ENCODE peak calls at places on chromosomes 13 and 19, in four cellular contexts. E is activated B cell treated with CpG ODN at 0.5 μM for 24 hours, M is fibroblast of lung, S is Kasumi-1. O is an unnamed sample.

GRCh38 chr13:79395881-79396280 is 10.2 kb downstream of the RBM26 start:
- DNase-seq in E (no peak), S (no peak), M (no peak), O (no peak)

GRCh38 chr19:5255602-5256231 is 84.9 kb downstream of the PTPRS start:
- DNase-seq in E (no peak), M (no peak), S (no peak), O (no peak)

GRCh38 chr19:13610042-13610691 is 103.9 kb upstream of the CACNA1A start:
- DNase-seq in M (no peak), S (no peak), E (no peak), O (peak)

GRCh38 chr13:74870865-74871264 is 611.1 kb downstream of the TBC1D4 start:
- DNase-seq in M (peak), E (no peak), S (no peak), O (no peak)

GRCh38 chr13:65417953-65418352 is 1812.2 kb downstream of the PCDH9 start:
- DNase-seq in S (no peak), E (no peak), M (peak), O (no peak)

GRCh38 chr19:33125929-33126388 is 6.0 kb upstream of the WDR88 start:
- DNase-seq in S (peak), E (peak), M (peak), O (peak)

GRCh38 chr13:44013666-44014291 is 134.1 kb downstream of the LACC1 start:
- DNase-seq in M (peak), S (no peak), E (no peak), O (no peak)

GRCh38 chr13:83538636-83539035 is 343.6 kb downstream of the SLITRK1 start:
- DNase-seq in E (no peak), S (no peak), M (no peak), O (no peak)

GRCh38 chr13:76885203-76886004 is 801 bp downstream of the KCTD12 start:
- DNase-seq in S (peak), M (peak), E (peak), O (peak)

GRCh38 chr13:80012281-80012680 is 328.6 kb downstream of the SPRY2 start:
- DNase-seq in S (no peak), M (no peak), E (no peak), O (no peak)

GRCh38 chr13:80217614-80218456 is 123.1 kb downstream of the SPRY2 start:
- DNase-seq in E (no peak), M (no peak), S (no peak), O (no peak)

GRCh38 chr13:99983401-99984133 is 2.0 kb downstream of the ZIC2 start:
- DNase-seq in E (no peak), M (no peak), S (no peak), O (no peak)

GRCh38 chr13:82344867-82345266 is 1537.4 kb downstream of the SLITRK1 start:
- DNase-seq in M (no peak), S (no peak), E (no peak), O (no peak)

GRCh38 chr13:46751811-46752635 is 44.9 kb downstream of the ESD start:
- DNase-seq in E (no peak), M (no peak), S (peak), O (no peak)

GRCh38 chr13:100566543-100566942 is 22.0 kb downstream of the GGACT start:
- DNase-seq in E (no peak), M (no peak), S (no peak), O (no peak)

GRCh38 chr19:940591-941291 is 14.9 kb downstream of the ARID3A start:
- DNase-seq in M (peak), E (peak), S (peak), O (peak)

GRCh38 chr19:56601375-56601774 is 6.3 kb downstream of the ZNF71 start:
- DNase-seq in E (no peak), S (no peak), M (no peak), O (no peak)

GRCh38 chr13:45370922-45371406 is 30.0 kb upstream of the TPT1 start:
- DNase-seq in E (peak), M (peak), S (peak), O (peak)

GRCh38 chr19:41307954-41308449 is 2.0 kb upstream of the CCDC97 start:
- DNase-seq in E (no peak), M (no peak), S (no peak), O (no peak)

GRCh38 chr19:15640294-15640903 is at the start of gene CYP4F3:
- DNase-seq in E (no peak), M (no peak), S (no peak), O (peak)

GRCh38 chr19:5623397-5624153 is 692 bp downstream of the SAFB start:
- DNase-seq in E (no peak), S (no peak), M (no peak), O (peak)

GRCh38 chr19:10975374-10976036 is 14.7 kb downstream of the SMARCA4 start:
- DNase-seq in S (no peak), M (peak), E (no peak), O (no peak)

GRCh38 chr13:34833562-34834182 is 108.4 kb upstream of the NBEA start:
- DNase-seq in E (no peak), S (no peak), M (no peak), O (no peak)

GRCh38 chr19:43499042-43499441 is 5.5 kb downstream of the PHLDB3 start:
- DNase-seq in E (no peak), M (no peak), S (no peak), O (peak)

GRCh38 chr13:77509221-77509620 is 26.3 kb upstream of the SCEL start:
- DNase-seq in E (no peak), S (peak), M (peak), O (no peak)

GRCh38 chr13:74683411-74683810 is 549.2 kb upstream of the KLF12 start:
- DNase-seq in E (no peak), M (no peak), S (no peak), O (no peak)

GRCh38 chr19:19937403-19937802 is 36.7 kb downstream of the ZNF93 start:
- DNase-seq in M (no peak), S (no peak), E (no peak), O (no peak)

GRCh38 chr13:113057084-113057483 is 48.5 kb upstream of the F7 start:
- DNase-seq in M (no peak), E (no peak), S (no peak), O (no peak)

GRCh38 chr13:52749446-52749845 is 9.8 kb upstream of the CNMD start:
- DNase-seq in E (no peak), S (no peak), M (no peak), O (no peak)

O was measured in transverse colon.